ENCODE peak calls at places on chromosomes 11 and 22, in eight cellular contexts. One of them, this sample, is unnamed. For H3K4me1, the result is how much of the 10 kb centered on the place peaks cover.

GRCh38 chr11:65662247-65662801 is 392 bp downstream of the RELA start:
- DNase-seq in hepatocyte: no peak
- DNase-seq in heart right ventricle: no peak
- DNase-seq in Karpas-422: no peak
- DNase-seq in upper lobe of right lung: no peak
- DNase-seq in left ventricle myocardium inferior: no peak
- DNase-seq in tibial nerve: no peak
- DNase-seq in breast epithelium: no peak
- DNase-seq in this sample: no peak

GRCh38 chr11:108967571-108967970 is 302.7 kb downstream of the DDX10 start:
- DNase-seq in hepatocyte: peak
- DNase-seq in heart right ventricle: peak
- DNase-seq in Karpas-422: no peak
- DNase-seq in upper lobe of right lung: no peak
- DNase-seq in left ventricle myocardium inferior: peak
- DNase-seq in tibial nerve: no peak
- DNase-seq in breast epithelium: no peak
- DNase-seq in this sample: no peak

GRCh38 chr11:68338041-68338800 is 25.8 kb downstream of the LRP5 start:
- DNase-seq in hepatocyte: no peak
- DNase-seq in heart right ventricle: no peak
- DNase-seq in Karpas-422: no peak
- DNase-seq in upper lobe of right lung: no peak
- DNase-seq in left ventricle myocardium inferior: no peak
- DNase-seq in tibial nerve: no peak
- DNase-seq in breast epithelium: no peak
- DNase-seq in this sample: no peak

GRCh38 chr11:103091441-103091809 is 535 bp downstream of the DCUN1D5 start:
- DNase-seq in hepatocyte: peak
- DNase-seq in heart right ventricle: peak
- DNase-seq in Karpas-422: peak
- DNase-seq in upper lobe of right lung: peak
- DNase-seq in left ventricle myocardium inferior: peak
- DNase-seq in tibial nerve: peak
- DNase-seq in breast epithelium: no peak
- DNase-seq in this sample: no peak

GRCh38 chr11:30987819-30988218 is 381.7 kb downstream of the DCDC1 start:
- DNase-seq in hepatocyte: no peak
- DNase-seq in heart right ventricle: no peak
- DNase-seq in Karpas-422: no peak
- DNase-seq in upper lobe of right lung: no peak
- DNase-seq in left ventricle myocardium inferior: no peak
- DNase-seq in tibial nerve: no peak
- DNase-seq in breast epithelium: no peak
- DNase-seq in this sample: no peak

GRCh38 chr22:45129703-45130524 is 33.8 kb upstream of the NUP50 start:
- DNase-seq in hepatocyte: no peak
- DNase-seq in heart right ventricle: no peak
- DNase-seq in Karpas-422: no peak
- DNase-seq in upper lobe of right lung: no peak
- DNase-seq in left ventricle myocardium inferior: no peak
- DNase-seq in tibial nerve: no peak
- DNase-seq in breast epithelium: no peak
- DNase-seq in this sample: no peak

GRCh38 chr11:35288311-35288710 is 131.0 kb downstream of the SLC1A2 start:
- DNase-seq in hepatocyte: no peak
- DNase-seq in heart right ventricle: no peak
- DNase-seq in Karpas-422: no peak
- DNase-seq in upper lobe of right lung: no peak
- DNase-seq in left ventricle myocardium inferior: no peak
- DNase-seq in tibial nerve: no peak
- DNase-seq in breast epithelium: no peak
- DNase-seq in this sample: no peak

GRCh38 chr11:65399249-65399648 is 12.8 kb downstream of the FRMD8 start:
- DNase-seq in hepatocyte: no peak
- DNase-seq in heart right ventricle: no peak
- DNase-seq in Karpas-422: no peak
- DNase-seq in upper lobe of right lung: no peak
- DNase-seq in left ventricle myocardium inferior: no peak
- DNase-seq in tibial nerve: no peak
- DNase-seq in breast epithelium: no peak
- DNase-seq in this sample: no peak

GRCh38 chr11:31922450-31922849 is 111.3 kb upstream of the PAX6 start:
- DNase-seq in hepatocyte: no peak
- DNase-seq in heart right ventricle: no peak
- DNase-seq in Karpas-422: no peak
- DNase-seq in upper lobe of right lung: no peak
- DNase-seq in left ventricle myocardium inferior: no peak
- DNase-seq in tibial nerve: no peak
- DNase-seq in breast epithelium: no peak
- DNase-seq in this sample: no peak

GRCh38 chr11:64637346-64638016 is 46.5 kb downstream of the SLC22A12 start:
- DNase-seq in hepatocyte: no peak
- DNase-seq in heart right ventricle: no peak
- DNase-seq in Karpas-422: no peak
- DNase-seq in upper lobe of right lung: no peak
- DNase-seq in left ventricle myocardium inferior: no peak
- DNase-seq in tibial nerve: no peak
- DNase-seq in breast epithelium: no peak
- DNase-seq in this sample: no peak

GRCh38 chr11:122439911-122440782 is 215.4 kb upstream of the UBASH3B start:
- DNase-seq in hepatocyte: peak
- DNase-seq in heart right ventricle: peak
- DNase-seq in Karpas-422: no peak
- DNase-seq in upper lobe of right lung: no peak
- DNase-seq in left ventricle myocardium inferior: peak
- DNase-seq in tibial nerve: no peak
- DNase-seq in breast epithelium: no peak
- DNase-seq in this sample: no peak

GRCh38 chr11:67238894-67239794 is 27.1 kb upstream of the GRK2 start:
- DNase-seq in hepatocyte: peak
- DNase-seq in heart right ventricle: no peak
- DNase-seq in Karpas-422: peak
- DNase-seq in upper lobe of right lung: no peak
- DNase-seq in left ventricle myocardium inferior: no peak
- DNase-seq in tibial nerve: no peak
- DNase-seq in breast epithelium: no peak
- DNase-seq in this sample: no peak

GRCh38 chr11:115418626-115419025 is 85.6 kb downstream of the CADM1 start:
- DNase-seq in hepatocyte: no peak
- DNase-seq in heart right ventricle: no peak
- DNase-seq in Karpas-422: no peak
- DNase-seq in upper lobe of right lung: no peak
- DNase-seq in left ventricle myocardium inferior: no peak
- DNase-seq in tibial nerve: no peak
- DNase-seq in breast epithelium: no peak
- DNase-seq in this sample: no peak

GRCh38 chr22:19631899-19632670 is 82.2 kb upstream of the SEPTIN5 start:
- DNase-seq in hepatocyte: peak
- DNase-seq in heart right ventricle: no peak
- DNase-seq in Karpas-422: peak
- DNase-seq in upper lobe of right lung: no peak
- DNase-seq in left ventricle myocardium inferior: no peak
- DNase-seq in tibial nerve: no peak
- DNase-seq in breast epithelium: no peak
- DNase-seq in this sample: no peak

GRCh38 chr11:116702772-116703360 is 69.9 kb downstream of the BUD13 start:
- DNase-seq in hepatocyte: no peak
- DNase-seq in heart right ventricle: no peak
- DNase-seq in Karpas-422: no peak
- DNase-seq in upper lobe of right lung: no peak
- DNase-seq in left ventricle myocardium inferior: no peak
- DNase-seq in tibial nerve: no peak
- DNase-seq in breast epithelium: no peak
- DNase-seq in this sample: no peak

GRCh38 chr11:13233173-13233572 is 44.4 kb upstream of the BMAL1 start:
- DNase-seq in hepatocyte: no peak
- DNase-seq in heart right ventricle: no peak
- DNase-seq in Karpas-422: no peak
- DNase-seq in upper lobe of right lung: no peak
- DNase-seq in left ventricle myocardium inferior: no peak
- DNase-seq in tibial nerve: no peak
- DNase-seq in breast epithelium: no peak
- DNase-seq in this sample: no peak

GRCh38 chr11:74085542-74085892 is 76.6 kb upstream of the UCP3 start:
- DNase-seq in hepatocyte: no peak
- DNase-seq in heart right ventricle: no peak
- DNase-seq in Karpas-422: no peak
- DNase-seq in upper lobe of right lung: no peak
- DNase-seq in left ventricle myocardium inferior: no peak
- DNase-seq in tibial nerve: no peak
- DNase-seq in breast epithelium: no peak
- DNase-seq in this sample: no peak

DNA sequence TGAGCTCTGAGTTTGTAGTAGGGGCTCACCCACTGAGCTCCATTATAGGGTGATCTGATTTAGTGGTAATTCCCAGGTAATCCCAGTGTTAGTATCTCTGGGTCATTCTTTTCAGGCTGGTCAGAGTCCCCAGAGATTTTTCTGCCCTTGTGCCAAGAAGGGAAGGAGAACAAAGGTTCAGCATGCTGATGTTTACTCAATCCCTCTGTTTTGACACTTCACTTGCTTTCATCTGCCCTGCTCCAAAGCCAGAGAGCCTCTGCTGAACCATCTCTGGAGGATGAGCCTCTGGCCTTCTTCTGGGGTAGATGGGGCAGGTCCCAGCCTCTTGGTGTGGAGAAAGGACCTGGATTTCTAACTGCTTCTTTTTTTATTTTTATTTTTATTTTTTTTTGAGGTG is 10.2 kb downstream of the UPB1 start:
- DNase-seq in hepatocyte: no peak
- DNase-seq in heart right ventricle: no peak
- DNase-seq in Karpas-422: no peak
- DNase-seq in upper lobe of right lung: no peak
- DNase-seq in left ventricle myocardium inferior: no peak
- DNase-seq in tibial nerve: no peak
- DNase-seq in breast epithelium: no peak
- DNase-seq in this sample: no peak
- H3K4me1 ChIP-seq in hepatocyte: under half
- H3K4me1 ChIP-seq in heart right ventricle: under half
- H3K4me1 ChIP-seq in Karpas-422: half or more
- H3K4me1 ChIP-seq in upper lobe of right lung: under half
- H3K4me1 ChIP-seq in left ventricle myocardium inferior: under half
- H3K4me1 ChIP-seq in tibial nerve: under half
- H3K4me1 ChIP-seq in breast epithelium: under half
- H3K4me1 ChIP-seq in this sample: under half

GRCh38 chr22:41411021-41411851 is 29.5 kb downstream of the TEF start:
- DNase-seq in hepatocyte: no peak
- DNase-seq in heart right ventricle: no peak
- DNase-seq in Karpas-422: no peak
- DNase-seq in upper lobe of right lung: no peak
- DNase-seq in left ventricle myocardium inferior: peak
- DNase-seq in tibial nerve: no peak
- DNase-seq in breast epithelium: no peak
- DNase-seq in this sample: no peak
- H3K27ac ChIP-seq in hepatocyte: no peak
- H3K27ac ChIP-seq in heart right ventricle: peak
- H3K27ac ChIP-seq in Karpas-422: no peak
- H3K27ac ChIP-seq in upper lobe of right lung: peak
- H3K27ac ChIP-seq in left ventricle myocardium inferior: peak
- H3K27ac ChIP-seq in tibial nerve: peak
- H3K27ac ChIP-seq in breast epithelium: peak
- H3K27ac ChIP-seq in this sample: peak

GRCh38 chr22:38863531-38864131 is 8.4 kb downstream of the CBX6 start:
- DNase-seq in hepatocyte: peak
- DNase-seq in heart right ventricle: no peak
- DNase-seq in Karpas-422: no peak
- DNase-seq in upper lobe of right lung: peak
- DNase-seq in left ventricle myocardium inferior: no peak
- DNase-seq in tibial nerve: no peak
- DNase-seq in breast epithelium: no peak
- DNase-seq in this sample: no peak

GRCh38 chr22:38865201-38866023 is 6.6 kb downstream of the CBX6 start:
- DNase-seq in hepatocyte: peak
- DNase-seq in heart right ventricle: no peak
- DNase-seq in Karpas-422: no peak
- DNase-seq in upper lobe of right lung: peak
- DNase-seq in left ventricle myocardium inferior: no peak
- DNase-seq in tibial nerve: no peak
- DNase-seq in breast epithelium: no peak
- DNase-seq in this sample: no peak

GRCh38 chr22:38866024-38866398 is 6.0 kb downstream of the CBX6 start:
- DNase-seq in hepatocyte: no peak
- DNase-seq in heart right ventricle: no peak
- DNase-seq in Karpas-422: no peak
- DNase-seq in upper lobe of right lung: no peak
- DNase-seq in left ventricle myocardium inferior: no peak
- DNase-seq in tibial nerve: no peak
- DNase-seq in breast epithelium: no peak
- DNase-seq in this sample: no peak

GRCh38 chr22:38862375-38863329 is 9.4 kb downstream of the CBX6 start:
- DNase-seq in hepatocyte: peak
- DNase-seq in heart right ventricle: no peak
- DNase-seq in Karpas-422: peak
- DNase-seq in upper lobe of right lung: peak
- DNase-seq in left ventricle myocardium inferior: no peak
- DNase-seq in tibial nerve: no peak
- DNase-seq in breast epithelium: no peak
- DNase-seq in this sample: no peak

GRCh38 chr22:38864361-38865191 is 7.4 kb downstream of the CBX6 start:
- DNase-seq in hepatocyte: peak
- DNase-seq in heart right ventricle: peak
- DNase-seq in Karpas-422: no peak
- DNase-seq in upper lobe of right lung: peak
- DNase-seq in left ventricle myocardium inferior: peak
- DNase-seq in tibial nerve: no peak
- DNase-seq in breast epithelium: peak
- DNase-seq in this sample: no peak
- H3K4me1 ChIP-seq in hepatocyte: under half
- H3K4me1 ChIP-seq in heart right ventricle: half or more
- H3K4me1 ChIP-seq in Karpas-422: under half
- H3K4me1 ChIP-seq in upper lobe of right lung: under half
- H3K4me1 ChIP-seq in left ventricle myocardium inferior: half or more
- H3K4me1 ChIP-seq in tibial nerve: under half
- H3K4me1 ChIP-seq in breast epithelium: under half
- H3K4me1 ChIP-seq in this sample: under half

DNA sequence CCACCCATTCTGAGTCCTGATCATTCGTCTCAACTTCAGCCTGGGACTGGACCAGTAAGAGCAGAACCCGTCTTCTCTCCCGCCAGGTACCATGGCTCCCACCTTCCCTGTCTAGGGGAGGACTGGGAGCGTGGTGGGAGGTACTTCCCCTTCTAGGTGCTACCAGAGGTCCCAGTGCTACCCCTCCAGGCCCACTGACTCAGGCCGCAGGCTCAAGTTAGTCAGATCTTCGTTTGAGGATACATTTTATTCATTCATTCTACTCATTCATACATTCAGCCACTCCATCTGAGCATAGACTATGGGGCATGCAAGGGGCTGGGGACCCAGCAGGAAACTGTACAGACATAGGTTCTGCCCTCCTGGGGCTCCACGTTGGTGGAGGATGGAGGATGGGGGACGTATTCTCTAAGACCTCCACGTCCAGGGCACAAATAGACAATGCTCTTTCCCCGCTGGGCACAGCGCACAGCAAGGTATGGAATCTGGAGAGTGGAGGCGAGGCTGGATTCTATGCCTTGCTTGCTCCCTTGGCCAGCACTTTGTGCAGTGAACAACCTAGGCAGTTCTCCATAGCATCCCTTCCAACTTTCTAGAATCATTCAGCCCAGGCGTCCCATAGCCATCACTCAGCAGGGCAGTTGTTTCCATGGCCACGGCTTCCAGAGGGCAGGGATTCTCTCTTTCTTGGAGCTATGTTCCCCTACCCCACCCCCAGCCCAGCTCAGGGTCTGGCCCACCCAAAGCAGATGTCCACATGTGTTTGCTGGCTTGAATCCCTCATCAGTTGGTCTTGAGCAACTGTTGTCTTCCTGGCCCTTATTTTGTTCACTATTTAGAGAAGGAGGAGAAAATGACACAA is 1.1 kb upstream of the RAB3IL1 start:
- DNase-seq in hepatocyte: no peak
- DNase-seq in heart right ventricle: peak
- DNase-seq in Karpas-422: no peak
- DNase-seq in upper lobe of right lung: no peak
- DNase-seq in left ventricle myocardium inferior: peak
- DNase-seq in tibial nerve: no peak
- DNase-seq in breast epithelium: peak
- DNase-seq in this sample: no peak
- H3K27ac ChIP-seq in hepatocyte: peak
- H3K27ac ChIP-seq in heart right ventricle: peak
- H3K27ac ChIP-seq in Karpas-422: no peak
- H3K27ac ChIP-seq in upper lobe of right lung: peak
- H3K27ac ChIP-seq in left ventricle myocardium inferior: peak
- H3K27ac ChIP-seq in tibial nerve: peak
- H3K27ac ChIP-seq in breast epithelium: peak
- H3K27ac ChIP-seq in this sample: no peak